ENCODE peak calls at places on chromosome 20, in seven cellular contexts. One of them, this sample, is unnamed.

GRCh38 chr20:9185511-9185910 is 116.6 kb downstream of the PLCB4 start:
- DNase-seq in stomach: no peak
- DNase-seq in K562: no peak
- DNase-seq in Panc1: no peak
- DNase-seq in HCT116: no peak
- DNase-seq in sigmoid colon: no peak
- DNase-seq in prostate gland: no peak
- DNase-seq in this sample: no peak

GRCh38 chr20:18909254-18909653 is 95.7 kb downstream of the SCP2D1 start:
- DNase-seq in stomach: no peak
- DNase-seq in K562: no peak
- DNase-seq in Panc1: no peak
- DNase-seq in HCT116: no peak
- DNase-seq in sigmoid colon: no peak
- DNase-seq in prostate gland: no peak
- DNase-seq in this sample: no peak

GRCh38 chr20:41469868-41470267 is 103.2 kb upstream of the EMILIN3 start:
- DNase-seq in stomach: no peak
- DNase-seq in K562: no peak
- DNase-seq in Panc1: no peak
- DNase-seq in HCT116: no peak
- DNase-seq in sigmoid colon: no peak
- DNase-seq in prostate gland: no peak
- DNase-seq in this sample: no peak

GRCh38 chr20:2741463-2741862 is 48.9 kb downstream of the EBF4 start:
- DNase-seq in stomach: no peak
- DNase-seq in K562: no peak
- DNase-seq in Panc1: no peak
- DNase-seq in HCT116: no peak
- DNase-seq in sigmoid colon: no peak
- DNase-seq in prostate gland: no peak
- DNase-seq in this sample: no peak

GRCh38 chr20:44803383-44803941 is 6.9 kb downstream of the RIMS4 start:
- DNase-seq in stomach: no peak
- DNase-seq in K562: no peak
- DNase-seq in Panc1: no peak
- DNase-seq in HCT116: no peak
- DNase-seq in sigmoid colon: no peak
- DNase-seq in prostate gland: no peak
- DNase-seq in this sample: no peak

GRCh38 chr20:53839423-53840176 is 230.8 kb downstream of the BCAS1 start:
- DNase-seq in stomach: peak; percentile 52
- DNase-seq in K562: no peak
- DNase-seq in Panc1: no peak
- DNase-seq in HCT116: no peak
- DNase-seq in sigmoid colon: no peak
- DNase-seq in prostate gland: no peak
- DNase-seq in this sample: no peak

GRCh38 chr20:9051508-9051907 is 17.4 kb upstream of the PLCB4 start:
- DNase-seq in stomach: no peak
- DNase-seq in K562: peak; percentile 14
- DNase-seq in Panc1: peak; percentile 30
- DNase-seq in HCT116: peak; percentile 86
- DNase-seq in sigmoid colon: no peak
- DNase-seq in prostate gland: no peak
- DNase-seq in this sample: no peak

GRCh38 chr20:41169791-41170351 is 32.5 kb downstream of the PLCG1 start:
- DNase-seq in stomach: no peak
- DNase-seq in K562: no peak
- DNase-seq in Panc1: no peak
- DNase-seq in HCT116: no peak
- DNase-seq in sigmoid colon: no peak
- DNase-seq in prostate gland: no peak
- DNase-seq in this sample: no peak

GRCh38 chr20:17761612-17762011 is 61.8 kb downstream of the BANF2 start:
- DNase-seq in stomach: no peak
- DNase-seq in K562: peak; percentile 16
- DNase-seq in Panc1: no peak
- DNase-seq in HCT116: peak; percentile 4
- DNase-seq in sigmoid colon: no peak
- DNase-seq in prostate gland: no peak
- DNase-seq in this sample: no peak

GRCh38 chr20:43545837-43546578 is 12.8 kb upstream of the SGK2 start:
- DNase-seq in stomach: no peak
- DNase-seq in K562: no peak
- DNase-seq in Panc1: no peak
- DNase-seq in HCT116: no peak
- DNase-seq in sigmoid colon: no peak
- DNase-seq in prostate gland: no peak
- DNase-seq in this sample: no peak

GRCh38 chr20:57748601-57749130 is 38.9 kb upstream of the PMEPA1 start:
- DNase-seq in stomach: peak; percentile 55
- DNase-seq in K562: no peak
- DNase-seq in Panc1: no peak
- DNase-seq in HCT116: peak; percentile 24
- DNase-seq in sigmoid colon: peak; percentile 90
- DNase-seq in prostate gland: peak; percentile 76
- DNase-seq in this sample: no peak

GRCh38 chr20:58407201-58407873 is 18.3 kb downstream of the VAPB start:
- DNase-seq in stomach: no peak
- DNase-seq in K562: peak; percentile 26
- DNase-seq in Panc1: no peak
- DNase-seq in HCT116: no peak
- DNase-seq in sigmoid colon: no peak
- DNase-seq in prostate gland: no peak
- DNase-seq in this sample: peak; percentile 39

GRCh38 chr20:60961551-60961950 is 290.5 kb upstream of the CDH4 start:
- DNase-seq in stomach: no peak
- DNase-seq in K562: no peak
- DNase-seq in Panc1: no peak
- DNase-seq in HCT116: no peak
- DNase-seq in sigmoid colon: no peak
- DNase-seq in prostate gland: no peak
- DNase-seq in this sample: no peak

GRCh38 chr20:44021186-44021585 is 106.5 kb downstream of the TOX2 start:
- DNase-seq in stomach: no peak
- DNase-seq in K562: no peak
- DNase-seq in Panc1: no peak
- DNase-seq in HCT116: no peak
- DNase-seq in sigmoid colon: no peak
- DNase-seq in prostate gland: no peak
- DNase-seq in this sample: no peak

GRCh38 chr20:58169441-58169840 is 59.0 kb downstream of the ANKRD60 start:
- DNase-seq in stomach: no peak
- DNase-seq in K562: no peak
- DNase-seq in Panc1: no peak
- DNase-seq in HCT116: no peak
- DNase-seq in sigmoid colon: no peak
- DNase-seq in prostate gland: no peak
- DNase-seq in this sample: no peak

GRCh38 chr20:1368448-1369199 is 24.2 kb downstream of the FKBP1A start:
- DNase-seq in stomach: no peak
- DNase-seq in K562: no peak
- DNase-seq in Panc1: no peak
- DNase-seq in HCT116: no peak
- DNase-seq in sigmoid colon: no peak
- DNase-seq in prostate gland: no peak
- DNase-seq in this sample: no peak

GRCh38 chr20:41248371-41249024 is 69.0 kb downstream of the ZHX3 start:
- DNase-seq in stomach: no peak
- DNase-seq in K562: no peak
- DNase-seq in Panc1: no peak
- DNase-seq in HCT116: no peak
- DNase-seq in sigmoid colon: no peak
- DNase-seq in prostate gland: peak; percentile 26
- DNase-seq in this sample: no peak

GRCh38 chr20:46582648-46583047 is 32.2 kb upstream of the OCSTAMP start:
- DNase-seq in stomach: no peak
- DNase-seq in K562: no peak
- DNase-seq in Panc1: no peak
- DNase-seq in HCT116: no peak
- DNase-seq in sigmoid colon: peak; percentile 19
- DNase-seq in prostate gland: no peak
- DNase-seq in this sample: no peak

GRCh38 chr20:35121186-35121585 is 25.9 kb downstream of the EDEM2 start:
- DNase-seq in stomach: no peak
- DNase-seq in K562: peak; percentile 50
- DNase-seq in Panc1: no peak
- DNase-seq in HCT116: no peak
- DNase-seq in sigmoid colon: no peak
- DNase-seq in prostate gland: no peak
- DNase-seq in this sample: no peak

GRCh38 chr20:56702931-56703840 is 74.1 kb downstream of the TFAP2C start:
- DNase-seq in stomach: no peak
- DNase-seq in K562: no peak
- DNase-seq in Panc1: no peak
- DNase-seq in HCT116: no peak
- DNase-seq in sigmoid colon: no peak
- DNase-seq in prostate gland: no peak
- DNase-seq in this sample: no peak

GRCh38 chr20:6178537-6178936 is 55.7 kb upstream of the FERMT1 start:
- DNase-seq in stomach: no peak
- DNase-seq in K562: no peak
- DNase-seq in Panc1: peak; percentile 17
- DNase-seq in HCT116: peak; percentile 22
- DNase-seq in sigmoid colon: no peak
- DNase-seq in prostate gland: no peak
- DNase-seq in this sample: peak; percentile 79

GRCh38 chr20:54479138-54479906 is 3.9 kb downstream of the DOK5 start:
- DNase-seq in stomach: no peak
- DNase-seq in K562: no peak
- DNase-seq in Panc1: no peak
- DNase-seq in HCT116: peak; percentile 4
- DNase-seq in sigmoid colon: no peak
- DNase-seq in prostate gland: no peak
- DNase-seq in this sample: no peak

DNA sequence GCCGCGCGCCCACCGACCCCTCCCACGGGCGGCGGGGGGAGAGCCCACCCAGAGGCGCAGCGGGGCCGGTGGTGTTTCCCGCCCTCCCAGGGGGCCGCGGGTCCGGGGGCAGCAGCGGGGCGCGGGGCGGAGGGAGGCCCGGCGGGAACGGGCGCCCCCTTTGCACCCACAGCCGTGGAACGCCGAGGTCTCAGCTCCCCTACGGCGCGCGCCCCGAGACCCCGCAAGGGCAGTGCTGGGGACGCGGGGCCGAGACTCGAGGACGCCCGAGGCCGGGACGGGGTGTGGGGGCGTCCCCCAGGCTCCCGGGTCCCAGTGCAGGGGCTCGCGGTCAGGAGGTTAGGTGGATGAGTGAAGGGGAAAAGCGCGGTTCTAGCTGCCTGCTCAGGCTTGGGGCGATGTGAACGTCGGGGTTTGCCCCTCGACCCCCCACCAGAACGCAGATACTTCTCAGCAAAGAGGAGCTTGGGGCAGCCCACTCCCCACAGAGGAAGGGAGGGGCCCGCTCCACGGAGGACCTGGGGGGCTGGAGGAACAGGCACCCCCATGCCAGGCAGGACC is 65.5 kb upstream of the BHLHE23 start:
- DNase-seq in stomach: no peak
- DNase-seq in K562: no peak
- DNase-seq in Panc1: no peak
- DNase-seq in HCT116: no peak
- DNase-seq in sigmoid colon: peak; percentile 33
- DNase-seq in prostate gland: no peak
- DNase-seq in this sample: no peak
- H3K4me3 ChIP-seq in stomach: no peak overlapping the region
- H3K4me3 ChIP-seq in K562: no peak overlapping the region
- H3K4me3 ChIP-seq in Panc1: no peak overlapping the region
- H3K4me3 ChIP-seq in HCT116: no peak overlapping the region
- H3K4me3 ChIP-seq in sigmoid colon: no peak overlapping the region
- H3K4me3 ChIP-seq in prostate gland: no peak overlapping the region
- H3K4me3 ChIP-seq in this sample: no peak overlapping the region

GRCh38 chr20:48621256-48622078 is 206.3 kb downstream of the PREX1 start:
- DNase-seq in stomach: no peak
- DNase-seq in K562: peak; percentile 46
- DNase-seq in Panc1: no peak
- DNase-seq in HCT116: no peak
- DNase-seq in sigmoid colon: no peak
- DNase-seq in prostate gland: no peak
- DNase-seq in this sample: no peak
- TF ChIP-seq POLR2AphosphoS5 in stomach: no peak
- TF ChIP-seq POLR2AphosphoS5 in K562: no peak
- TF ChIP-seq POLR2AphosphoS5 in Panc1: no peak
- TF ChIP-seq POLR2AphosphoS5 in HCT116: no peak
- TF ChIP-seq POLR2AphosphoS5 in sigmoid colon: no peak
- TF ChIP-seq POLR2AphosphoS5 in prostate gland: no peak
- TF ChIP-seq POLR2AphosphoS5 in this sample: no peak

DNA sequence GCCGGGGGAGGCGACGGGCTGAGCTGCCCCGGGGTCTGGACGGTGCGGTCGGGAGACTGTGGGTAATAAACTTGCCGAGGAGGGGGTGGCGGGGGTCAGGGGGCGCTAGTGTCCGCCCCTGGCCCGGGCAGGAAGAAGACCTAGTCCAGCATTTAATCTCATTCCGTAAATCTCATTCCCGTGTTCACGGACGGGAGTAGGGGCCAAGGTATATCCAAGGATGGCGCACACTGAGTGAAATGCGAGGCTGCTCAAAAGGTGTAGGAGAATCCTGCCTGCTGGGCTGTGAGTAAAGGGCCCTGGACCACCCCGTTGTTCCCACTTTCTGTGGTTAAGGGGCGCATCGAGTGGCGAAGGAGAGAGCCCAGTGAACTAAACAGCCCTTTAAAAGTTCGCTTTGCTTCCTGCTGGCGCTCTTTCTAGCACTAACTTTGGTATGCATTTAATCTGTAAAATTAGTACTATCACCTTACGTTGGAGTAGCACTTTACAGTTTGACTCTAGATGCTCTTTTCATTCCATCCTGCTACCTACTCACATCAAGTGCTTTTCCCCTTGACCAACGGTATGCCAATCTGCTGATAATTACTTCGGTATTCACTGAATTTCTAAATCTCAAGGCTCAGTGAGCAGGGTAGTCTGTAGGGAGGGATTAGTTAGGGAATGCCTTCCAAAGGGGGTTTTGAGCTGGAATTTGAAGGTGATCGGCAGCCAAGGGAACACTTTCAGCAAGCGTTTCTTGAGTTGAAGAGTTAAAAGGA is 730 bp downstream of the PARD6B start:
- DNase-seq in stomach: no peak
- DNase-seq in K562: peak; percentile 45
- DNase-seq in Panc1: no peak
- DNase-seq in HCT116: no peak
- DNase-seq in sigmoid colon: no peak
- DNase-seq in prostate gland: no peak
- DNase-seq in this sample: no peak
- H3K4me3 ChIP-seq in stomach: peak overlapping the region; percentile 73
- H3K4me3 ChIP-seq in K562: peak overlapping the region; percentile 89
- H3K4me3 ChIP-seq in Panc1: peak overlapping the region; percentile 71
- H3K4me3 ChIP-seq in HCT116: peak overlapping the region; percentile 59
- H3K4me3 ChIP-seq in sigmoid colon: peak overlapping the region; percentile 69
- H3K4me3 ChIP-seq in prostate gland: peak overlapping the region; percentile 85
- H3K4me3 ChIP-seq in this sample: peak overlapping the region; percentile 85

GRCh38 chr20:3927486-3928291 is 38.5 kb downstream of the PANK2 start:
- DNase-seq in stomach: no peak
- DNase-seq in K562: no peak
- DNase-seq in Panc1: no peak
- DNase-seq in HCT116: no peak
- DNase-seq in sigmoid colon: no peak
- DNase-seq in prostate gland: no peak
- DNase-seq in this sample: no peak
- TF ChIP-seq POLR2AphosphoS5 in stomach: no peak
- TF ChIP-seq POLR2AphosphoS5 in K562: no peak
- TF ChIP-seq POLR2AphosphoS5 in Panc1: no peak
- TF ChIP-seq POLR2AphosphoS5 in HCT116: peak; percentile 52
- TF ChIP-seq POLR2AphosphoS5 in sigmoid colon: no peak
- TF ChIP-seq POLR2AphosphoS5 in prostate gland: no peak
- TF ChIP-seq POLR2AphosphoS5 in this sample: peak; percentile 69

This sample was measured in SK-N-MC.